ENCODE peak calls at places on chromosomes 6 and 20, in six cellular contexts. A is tibial nerve, N is fibroblast of the aortic adventitia, S is foreskin fibroblast, J is IMR-90, D is fibroblast of mammary gland. K is an unnamed sample.

GRCh38 chr6:128500017-128500416 is 20.4 kb downstream of the PTPRK start:
- DNase-seq in A (no peak), N (no peak), S (peak), J (peak), D (peak), K (no peak)

GRCh38 chr6:150068173-150068785 is 642 bp downstream of the ULBP3 start:
- DNase-seq in A (no peak), N (no peak), S (no peak), J (no peak), D (no peak), K (no peak)

GRCh38 chr20:42432485-42432884 is 757.2 kb downstream of the PTPRT start:
- DNase-seq in A (no peak), N (peak), S (no peak), J (no peak), D (no peak), K (no peak)

GRCh38 chr6:132143258-132143657 is 192.1 kb upstream of the CCN2 start:
- DNase-seq in A (no peak), N (no peak), S (no peak), J (no peak), D (no peak), K (no peak)

GRCh38 chr20:15857131-15857784 is 716.0 kb downstream of the KIF16B start:
- DNase-seq in A (no peak), N (no peak), S (no peak), J (no peak), D (no peak), K (no peak)

GRCh38 chr20:20037960-20038359 is 14.3 kb downstream of the CRNKL1 start:
- DNase-seq in A (no peak), N (peak), S (no peak), J (peak), D (no peak), K (peak)

GRCh38 chr6:22146581-22147468 is 150.0 kb downstream of the PRL start:
- DNase-seq in A (no peak), N (no peak), S (peak), J (no peak), D (peak), K (no peak)

GRCh38 chr20:47854687-47855212 is 69.5 kb upstream of the SULF2 start:
- DNase-seq in A (no peak), N (peak), S (peak), J (peak), D (peak), K (peak)

GRCh38 chr6:125789576-125790402 is 971 bp upstream of the NCOA7 start:
- DNase-seq in A (no peak), N (peak), S (peak), J (peak), D (peak), K (peak)

GRCh38 chr6:148348335-148348734 is 5.7 kb downstream of the SASH1 start:
- DNase-seq in A (no peak), N (no peak), S (no peak), J (no peak), D (no peak), K (no peak)

GRCh38 chr6:148351277-148351676 is 8.6 kb downstream of the SASH1 start:
- DNase-seq in A (no peak), N (no peak), S (no peak), J (no peak), D (no peak), K (no peak)

GRCh38 chr6:148347076-148348054 is 4.7 kb downstream of the SASH1 start:
- DNase-seq in A (no peak), N (no peak), S (no peak), J (no peak), D (no peak), K (no peak)

GRCh38 chr6:148349466-148349865 is 6.8 kb downstream of the SASH1 start:
- DNase-seq in A (no peak), N (no peak), S (no peak), J (no peak), D (no peak), K (no peak)

DNA sequence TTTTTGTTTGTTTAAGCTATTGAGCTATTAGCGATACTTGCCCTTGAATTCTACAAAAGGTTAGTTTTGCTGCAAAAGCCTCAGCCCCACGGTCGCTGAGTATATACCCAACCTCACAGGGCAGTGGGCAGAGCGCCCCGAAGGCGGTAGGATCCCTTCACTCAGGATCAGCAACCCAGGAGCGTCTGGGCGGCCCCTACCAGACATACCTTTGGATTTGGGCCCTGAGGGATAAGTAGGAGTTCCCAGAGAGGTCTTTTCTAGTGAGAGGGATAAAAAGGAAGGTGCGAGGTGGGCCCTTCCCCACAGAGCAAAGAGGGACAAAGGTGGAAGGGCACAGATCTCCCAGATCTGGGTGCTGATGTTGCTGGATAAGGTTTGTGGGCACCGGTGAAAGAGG is 6.1 kb downstream of the SASH1 start:
- DNase-seq in A (no peak), N (no peak), S (no peak), J (no peak), D (no peak), K (no peak)
- H3K4me3 ChIP-seq in A (no peak), N (no peak), S (no peak), J (no peak), D (no peak), K (no peak)

DNA sequence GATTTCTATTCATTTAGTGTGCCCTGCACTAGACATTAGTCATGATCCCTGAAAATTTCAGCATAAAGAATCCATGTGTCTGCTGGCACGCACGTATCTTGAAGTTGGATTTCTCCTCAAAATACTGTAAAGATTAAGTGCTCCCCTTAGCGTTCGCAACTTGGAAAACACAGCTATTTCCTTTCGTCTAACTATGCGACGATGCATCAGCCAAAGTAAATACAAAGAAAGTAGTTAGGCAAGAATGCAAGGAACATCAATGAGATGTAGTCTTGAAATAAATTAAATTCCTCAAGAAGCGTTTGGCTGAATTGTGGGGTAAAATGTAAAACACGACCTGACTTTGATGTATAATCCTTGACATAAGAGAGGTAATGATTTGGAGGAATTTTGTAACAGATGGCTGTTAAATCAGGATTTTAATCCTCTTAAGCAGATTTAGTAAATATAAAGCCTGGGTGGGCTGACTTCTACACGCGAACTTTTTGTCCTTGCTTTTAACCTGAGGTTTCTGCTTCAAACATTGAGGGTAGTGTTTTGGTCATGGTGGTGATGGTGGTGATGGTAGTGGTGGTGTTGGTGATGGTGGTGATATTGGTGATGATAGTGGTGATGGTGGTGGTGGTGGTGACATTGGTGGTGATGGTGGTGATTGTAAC is 88.2 kb downstream of the FOXF2 start:
- DNase-seq in A (no peak), N (peak), S (peak), J (peak), D (peak), K (peak)
- TF ChIP-seq CTCF in A (no peak), N (peak), S (peak), J (peak), D (peak), K (no peak)

GRCh38 chr6:133855994-133856393 is 32.9 kb upstream of the TCF21 start:
- DNase-seq in A (no peak), N (no peak), S (peak), J (no peak), D (no peak), K (no peak)
- H3K4me3 ChIP-seq in A (no peak), N (no peak), S (no peak), J (no peak), D (no peak), K (no peak)

GRCh38 chr6:24494726-24495515 is at the start of gene ALDH5A1:
- DNase-seq in A (peak), N (peak), S (peak), J (peak), D (peak), K (peak)
- TF ChIP-seq CTCF in A (no peak), N (no peak), S (peak), J (peak), D (no peak), K (peak)

GRCh38 chr6:56840467-56841371 is 114.2 kb upstream of the BEND6 start:
- DNase-seq in A (no peak), N (peak), S (peak), J (peak), D (peak), K (peak)
- H3K4me3 ChIP-seq in A (no peak), N (peak), S (peak), J (peak), D (peak), K (peak)

GRCh38 chr6:8170245-8170644 is 67.9 kb upstream of the EEF1E1 start:
- DNase-seq in A (no peak), N (no peak), S (no peak), J (no peak), D (no peak), K (no peak)
- TF ChIP-seq CTCF in A (no peak), N (no peak), S (no peak), J (no peak), D (no peak), K (no peak)

DNA sequence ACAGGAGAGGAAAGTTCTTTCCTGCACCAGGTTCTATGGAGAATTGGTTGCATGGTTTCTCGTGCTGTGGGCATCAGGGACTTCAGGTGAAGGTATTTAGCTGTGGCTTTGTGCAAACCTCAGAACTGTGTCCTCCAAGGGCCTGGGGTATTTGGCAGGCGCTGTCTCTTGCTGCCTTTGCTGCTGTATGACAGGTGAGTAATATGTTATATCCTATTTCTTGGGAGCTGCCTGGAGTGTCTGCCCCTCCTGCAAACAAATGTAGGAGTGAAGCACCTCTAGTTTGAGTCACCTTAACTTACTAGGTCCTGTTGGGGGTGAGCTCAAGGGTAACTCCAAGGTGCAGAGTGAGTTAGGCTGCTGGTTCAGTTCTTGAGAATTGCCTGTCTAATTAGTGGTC is 177.7 kb upstream of the RNF24 start:
- DNase-seq in A (no peak), N (no peak), S (no peak), J (no peak), D (no peak), K (no peak)
- H3K4me3 ChIP-seq in A (no peak), N (no peak), S (no peak), J (no peak), D (no peak), K (no peak)

DNA sequence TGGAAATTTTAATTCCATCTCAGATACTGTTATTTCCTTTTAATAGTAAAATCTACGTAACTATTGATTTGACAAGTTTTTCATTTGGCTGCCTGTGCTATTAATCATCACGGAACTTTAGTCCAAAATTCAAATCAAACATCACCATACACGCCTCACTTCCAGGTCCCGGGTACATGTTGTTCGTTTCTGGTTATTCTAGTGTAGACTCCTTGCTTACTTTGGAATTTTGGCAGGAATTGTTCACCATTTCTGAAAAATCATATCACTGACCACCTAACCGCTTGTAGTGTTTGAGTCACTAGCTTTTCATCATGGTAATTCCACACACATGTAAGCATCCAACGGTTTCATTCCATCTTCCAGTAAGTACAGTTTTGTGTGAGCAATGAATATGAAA is 98.0 kb upstream of the NHSL1 start:
- DNase-seq in A (no peak), N (peak), S (peak), J (peak), D (peak), K (no peak)
- TF ChIP-seq CTCF in A (no peak), N (no peak), S (no peak), J (no peak), D (no peak), K (no peak)

K was measured in fibroblast of villous mesenchyme.